ENCODE peak calls at places on chromosomes 1 and 21, in seven cellular contexts. K is A549, N is fibroblast of mammary gland, Y is PC-3, E is bronchial epithelial cell, H is fibroblast of villous mesenchyme, S is esophagus muscularis mucosa. R is an unnamed sample.
A peak's percentile ranks its signal among the peaks of the same experiment; 100 is the strongest.

GRCh38 chr1:34879230-34879629 is 19.7 kb upstream of the SMIM12 start:
- DNase-seq in K (no peak), S (no peak), E (no peak), H (no peak), N (no peak), Y (no peak), R (no peak)

GRCh38 chr1:1089731-1090423 is 15.8 kb upstream of the RNF223 start:
- DNase-seq in Y (no peak), N (no peak), K (no peak), S (no peak), E (no peak), H (no peak), R (no peak)

GRCh38 chr1:16013220-16013907 is 4.5 kb downstream of the HSPB7 start:
- DNase-seq in Y (peak; percentile 36), K (peak; percentile 34), S (no peak), H (peak; percentile 67), N (peak; percentile 49), E (peak; percentile 44), R (peak; percentile 26)

GRCh38 chr21:43894206-43894577 is 29.2 kb downstream of the AGPAT3 start:
- DNase-seq in N (no peak), Y (no peak), K (no peak), H (no peak), S (no peak), E (no peak), R (no peak)

GRCh38 chr1:155389831-155390230 is 69.1 kb downstream of the RUSC1 start:
- DNase-seq in N (peak; percentile 72), E (peak; percentile 12), Y (peak; percentile 17), S (no peak), K (no peak), H (peak; percentile 55), R (no peak)

GRCh38 chr1:170967042-170967910 is 31.9 kb downstream of the MROH9 start:
- DNase-seq in E (peak; percentile 51), Y (peak; percentile 77), S (no peak), H (peak; percentile 56), N (peak; percentile 72), K (peak; percentile 10), R (peak; percentile 33)

GRCh38 chr1:917466-918091 is 6.1 kb upstream of the SAMD11 start:
- DNase-seq in K (no peak), Y (no peak), E (no peak), S (no peak), H (no peak), N (no peak), R (no peak)

GRCh38 chr21:31837613-31838390 is 35.0 kb upstream of the HUNK start:
- DNase-seq in E (no peak), H (no peak), Y (no peak), S (no peak), N (no peak), K (no peak), R (peak; percentile 8)

GRCh38 chr1:204925701-204926100 is 55.0 kb downstream of the NFASC start:
- DNase-seq in K (no peak), E (no peak), S (no peak), Y (no peak), H (no peak), N (no peak), R (no peak)

GRCh38 chr1:164794310-164794709 is 235.3 kb downstream of the PBX1 start:
- DNase-seq in S (no peak), H (peak; percentile 96), K (peak; percentile 41), Y (peak; percentile 90), E (peak; percentile 87), N (peak; percentile 98), R (no peak)

GRCh38 chr1:24442764-24443163 is 27.2 kb downstream of the NIPAL3 start:
- DNase-seq in Y (no peak), E (no peak), N (peak; percentile 37), S (no peak), H (no peak), K (no peak), R (no peak)

GRCh38 chr1:235663628-235664027 is 14.0 kb upstream of the GNG4 start:
- DNase-seq in Y (no peak), E (no peak), S (no peak), N (no peak), K (no peak), H (no peak), R (no peak)

GRCh38 chr1:22107126-22107525 is 35.8 kb downstream of the WNT4 start:
- DNase-seq in S (no peak), H (no peak), Y (no peak), E (no peak), N (peak; percentile 22), K (no peak), R (no peak)

GRCh38 chr1:235648407-235648907 is 1.1 kb downstream of the GNG4 start:
- DNase-seq in S (peak; percentile 26), K (no peak), E (no peak), H (no peak), N (no peak), Y (no peak), R (no peak)

GRCh38 chr1:89518116-89518780 is 6.4 kb upstream of the LRRC8B start:
- DNase-seq in Y (no peak), E (no peak), K (no peak), N (peak; percentile 75), S (no peak), H (no peak), R (no peak)

DNA sequence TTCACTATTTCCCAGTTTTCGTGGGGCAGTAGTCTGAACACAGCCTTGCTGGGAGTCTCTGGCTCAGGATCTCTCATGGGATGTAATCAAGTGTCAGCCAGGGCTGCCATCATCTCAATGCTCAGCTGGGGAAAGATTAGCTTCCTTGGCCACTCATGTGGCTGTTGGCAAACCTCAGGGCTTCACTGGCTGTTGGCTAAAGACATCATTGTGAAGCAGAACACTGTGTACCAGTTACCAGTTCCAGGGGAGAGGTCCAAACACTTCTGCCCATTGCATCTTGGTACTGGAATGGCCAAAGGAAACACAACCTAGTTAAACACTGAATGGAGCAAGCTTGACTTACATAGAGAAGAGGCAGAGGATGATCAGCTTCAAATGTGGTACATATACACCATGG is 33.7 kb downstream of the AADACL4 start:
- DNase-seq in H (no peak), E (no peak), S (no peak), K (no peak), Y (no peak), N (no peak), R (no peak)
- TF ChIP-seq CTCF in H (no peak), E (no peak), S (no peak), K (no peak), Y (no peak), N (no peak), R (no peak)

GRCh38 chr1:201260236-201260591 is 23.1 kb upstream of the PKP1 start:
- DNase-seq in Y (no peak), E (no peak), S (peak; percentile 78), N (peak; percentile 5), H (no peak), K (no peak), R (no peak)

GRCh38 chr1:201261771-201262547 is 21.3 kb upstream of the PKP1 start:
- DNase-seq in E (peak; percentile 79), S (peak; percentile 88), K (no peak), H (no peak), N (no peak), Y (no peak), R (no peak)

GRCh38 chr1:201260648-201261311 is 22.5 kb upstream of the PKP1 start:
- DNase-seq in Y (no peak), N (no peak), K (no peak), S (peak; percentile 74), E (peak; percentile 50), H (no peak), R (no peak)

GRCh38 chr1:201258763-201259230 is 24.5 kb upstream of the PKP1 start:
- DNase-seq in S (peak; percentile 64), Y (no peak), H (no peak), N (no peak), E (no peak), K (no peak), R (no peak)

GRCh38 chr1:201259476-201260235 is 23.6 kb upstream of the PKP1 start:
- DNase-seq in Y (no peak), S (peak; percentile 87), K (no peak), H (no peak), E (peak; percentile 82), N (peak; percentile 32), R (no peak)
- H3K4me3 ChIP-seq in Y (no peak overlapping the region), S (peak overlapping the region; percentile 9), K (no peak overlapping the region), H (no peak overlapping the region), E (peak overlapping the region; percentile 30), N (no peak overlapping the region), R (no peak overlapping the region)

DNA sequence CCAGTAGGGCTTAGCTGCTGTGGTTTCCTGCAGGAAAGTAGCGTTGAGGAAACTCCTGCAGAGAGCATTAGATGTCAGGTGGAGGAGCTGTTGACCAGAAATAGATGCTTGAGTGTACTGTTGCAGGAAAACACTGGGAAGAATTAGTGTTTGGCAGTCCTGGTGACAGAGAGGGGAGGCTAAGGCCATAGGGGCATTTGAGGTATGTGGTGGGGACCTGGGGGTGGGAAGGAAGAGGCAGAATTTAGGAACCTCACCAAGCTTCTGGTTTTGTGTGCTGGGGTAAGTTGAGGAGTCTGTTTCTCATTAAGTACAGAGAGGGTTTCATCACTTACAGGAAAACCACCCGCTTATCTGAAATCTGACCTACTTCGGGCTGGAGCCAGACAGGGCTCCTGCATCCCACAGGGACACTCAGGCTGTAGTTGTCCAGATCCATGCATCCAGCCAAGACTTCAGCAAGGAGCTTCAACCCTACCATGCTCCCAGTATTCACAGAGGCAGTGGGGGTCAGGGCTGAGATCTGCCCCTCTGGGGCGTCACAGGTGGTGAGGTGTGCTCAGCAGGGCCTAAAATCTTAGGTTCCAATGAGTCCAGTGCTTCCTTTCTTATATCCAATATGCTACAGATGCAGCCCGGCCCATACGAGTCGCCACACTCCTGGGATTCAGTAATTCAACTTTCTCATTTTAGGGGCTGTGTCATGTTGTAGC is 15.1 kb downstream of the SH2D2A start:
- DNase-seq in N (peak; percentile 94), K (no peak), E (peak; percentile 8), S (no peak), H (peak; percentile 96), Y (no peak), R (no peak)
- TF ChIP-seq CTCF in N (peak; percentile 47), K (no peak), E (no peak), S (no peak), H (peak; percentile 48), Y (peak; percentile 17), R (no peak)

GRCh38 chr21:42056996-42057689 is 14.0 kb upstream of the UMODL1 start:
- DNase-seq in H (peak; percentile 84), Y (peak; percentile 95), E (peak; percentile 83), K (no peak), N (peak; percentile 36), S (no peak), R (no peak)

GRCh38 chr21:42055425-42055824 is 15.7 kb upstream of the UMODL1 start:
- DNase-seq in Y (no peak), H (no peak), S (no peak), K (no peak), N (no peak), E (no peak), R (no peak)

GRCh38 chr21:42058631-42059111 is 12.4 kb upstream of the UMODL1 start:
- DNase-seq in E (no peak), K (no peak), S (no peak), H (no peak), Y (no peak), N (no peak), R (no peak)

GRCh38 chr21:42057861-42058437 is 13.2 kb upstream of the UMODL1 start:
- DNase-seq in E (no peak), K (no peak), H (no peak), Y (no peak), S (no peak), N (no peak), R (no peak)

DNA sequence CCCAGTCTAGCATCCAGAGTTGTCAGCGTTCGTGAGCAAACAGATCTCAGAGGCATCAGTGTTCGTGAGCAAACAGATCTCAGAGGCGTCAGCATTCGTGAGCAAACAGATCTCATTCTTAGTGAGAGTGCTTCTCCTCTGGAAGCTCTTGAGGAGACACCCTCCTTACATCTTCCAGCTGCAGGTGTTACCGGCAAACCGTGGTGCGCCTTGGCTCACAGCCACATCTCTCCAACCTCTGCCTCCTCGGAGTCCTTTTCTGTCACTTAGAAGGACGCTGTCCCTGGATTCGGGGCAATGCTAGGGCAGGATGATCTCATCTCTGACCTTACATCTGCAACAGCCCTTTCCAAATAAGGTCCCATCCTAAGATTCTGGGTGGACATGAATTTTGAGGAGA is 14.6 kb upstream of the UMODL1 start:
- DNase-seq in K (no peak), H (no peak), N (no peak), Y (peak; percentile 58), E (no peak), S (no peak), R (no peak)
- H3K4me3 ChIP-seq in K (no peak overlapping the region), H (no peak overlapping the region), N (no peak overlapping the region), Y (peak overlapping the region; percentile 50), E (no peak overlapping the region), S (no peak overlapping the region), R (no peak overlapping the region)